ENCODE peak calls at places on chromosomes 12 and 14, in five cellular contexts. W is K562, B is Karpas-422, J is IMR-90, O is H9. T is an unnamed sample.

GRCh38 chr12:62530596-62530995 is 64.0 kb downstream of the MON2 start:
- DNase-seq in W (no peak), B (no peak), J (peak), O (no peak), T (no peak)

GRCh38 chr14:51310453-51311074 is 70.5 kb downstream of the TMX1 start:
- DNase-seq in W (no peak), B (no peak), J (peak), O (no peak), T (no peak)

GRCh38 chr14:69673099-69673498 is 61.7 kb downstream of the SUSD6 start:
- DNase-seq in W (no peak), B (peak), J (no peak), O (no peak), T (no peak)

GRCh38 chr14:37034410-37035285 is 137.8 kb downstream of the SLC25A21 start:
- DNase-seq in W (no peak), B (no peak), J (peak), O (no peak), T (no peak)

GRCh38 chr12:28025821-28026505 is 53.4 kb upstream of the PTHLH start:
- DNase-seq in W (no peak), B (no peak), J (no peak), O (no peak), T (no peak)

GRCh38 chr14:83757896-83758295 is 1772.0 kb upstream of the FLRT2 start:
- DNase-seq in W (no peak), B (no peak), J (peak), O (no peak), T (no peak)

GRCh38 chr12:110466791-110467190 is 1.3 kb downstream of the GPN3 start:
- DNase-seq in W (no peak), B (peak), J (no peak), O (no peak), T (no peak)

GRCh38 chr12:6974180-6974579 is 3.5 kb downstream of the EMG1 start:
- DNase-seq in W (no peak), B (peak), J (no peak), O (no peak), T (no peak)

GRCh38 chr12:57236224-57236924 is 6.9 kb downstream of the SHMT2 start:
- DNase-seq in W (no peak), B (peak), J (no peak), O (peak), T (no peak)

GRCh38 chr12:24730461-24730896 is 218.4 kb downstream of the BCAT1 start:
- DNase-seq in W (no peak), B (peak), J (no peak), O (no peak), T (no peak)

GRCh38 chr14:52349731-52350130 is 35.6 kb downstream of the PTGER2 start:
- DNase-seq in W (no peak), B (no peak), J (no peak), O (no peak), T (no peak)

GRCh38 chr14:61965030-61965745 is 203.0 kb downstream of the SNAPC1 start:
- DNase-seq in W (no peak), B (no peak), J (peak), O (no peak), T (peak)

GRCh38 chr12:575129-575502 is 88.1 kb downstream of the NINJ2 start:
- DNase-seq in W (no peak), B (no peak), J (no peak), O (no peak), T (no peak)

GRCh38 chr12:67592228-67593011 is 56.1 kb upstream of the DYRK2 start:
- DNase-seq in W (no peak), B (no peak), J (peak), O (no peak), T (peak)

GRCh38 chr14:55126089-55126488 is 3.0 kb upstream of the LGALS3 start:
- DNase-seq in W (no peak), B (no peak), J (no peak), O (no peak), T (no peak)

GRCh38 chr14:94088516-94088915 is 7.4 kb downstream of the IFI27L1 start:
- DNase-seq in W (no peak), B (no peak), J (peak), O (no peak), T (no peak)
- H3K4me2 ChIP-seq in W (no peak), B (no peak), J (peak), O (no peak), T (no peak)

DNA sequence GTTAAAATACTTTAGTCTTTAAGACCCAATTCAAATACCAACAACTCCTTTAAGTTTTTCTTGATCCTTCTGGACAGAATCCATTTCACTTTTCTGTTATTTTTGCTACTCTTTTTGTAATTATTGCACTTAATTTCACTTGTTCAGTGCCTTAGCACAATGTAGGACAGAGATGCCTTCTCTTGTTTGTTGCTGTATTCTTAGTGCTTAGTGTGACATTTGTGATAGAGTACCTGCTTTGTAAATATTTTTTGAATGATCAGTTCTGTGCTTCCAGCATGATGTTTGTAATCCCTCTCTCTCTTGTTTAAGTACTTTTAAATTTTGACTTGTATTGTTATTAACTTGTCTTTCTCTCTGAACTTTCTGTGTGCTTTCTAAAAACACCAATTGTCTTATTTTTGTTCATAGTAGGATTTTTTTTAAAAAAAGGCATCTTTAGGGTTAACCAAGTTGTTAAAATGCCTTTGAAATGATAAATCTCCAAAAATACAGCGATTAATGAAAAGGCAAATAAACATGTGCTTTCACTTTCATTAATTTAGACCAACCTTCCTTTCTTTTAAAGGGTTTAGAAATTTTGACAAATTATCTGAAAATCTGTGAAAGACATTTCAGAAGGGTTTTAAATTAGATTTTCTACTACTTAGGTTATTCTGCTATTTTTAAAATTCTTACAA is 11.9 kb downstream of the NAA30 start:
- DNase-seq in W (no peak), B (no peak), J (no peak), O (no peak), T (no peak)
- H3K4me2 ChIP-seq in W (no peak), B (no peak), J (peak), O (no peak), T (no peak)

DNA sequence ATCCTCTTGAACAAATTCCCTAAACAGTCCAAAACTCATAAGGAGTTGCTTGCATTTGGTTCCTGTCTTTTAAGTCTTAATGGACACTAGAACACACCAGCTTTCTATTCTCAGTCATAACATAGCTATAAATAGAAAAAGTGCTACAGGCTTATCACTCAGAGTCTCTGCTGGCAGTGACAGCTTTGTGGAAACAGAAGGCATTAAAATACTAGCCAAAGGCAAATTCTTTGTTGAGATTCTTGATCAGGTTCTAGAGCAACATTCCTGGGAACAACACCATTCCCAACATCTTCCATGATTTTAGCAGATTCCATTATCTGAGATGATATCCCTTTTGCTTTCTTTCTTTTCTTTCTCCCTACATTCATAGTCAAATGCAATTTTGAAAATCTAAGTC is 207.7 kb upstream of the PLEKHG7 start:
- DNase-seq in W (no peak), B (no peak), J (no peak), O (no peak), T (no peak)
- H3K4me2 ChIP-seq in W (no peak), B (no peak), J (no peak), O (no peak), T (no peak)

GRCh38 chr12:119594399-119594730 is 791 bp downstream of the TMEM233 start:
- DNase-seq in W (no peak), B (peak), J (no peak), O (peak), T (no peak)
- H3K4me2 ChIP-seq in W (no peak), B (no peak), J (no peak), O (peak), T (no peak)

GRCh38 chr12:108722463-108722862 is 8.9 kb downstream of the CORO1C start:
- DNase-seq in W (no peak), B (no peak), J (no peak), O (no peak), T (no peak)

GRCh38 chr12:108724054-108724889 is 7.0 kb downstream of the CORO1C start:
- DNase-seq in W (peak), B (peak), J (peak), O (peak), T (peak)

GRCh38 chr12:108721824-108722223 is 9.5 kb downstream of the CORO1C start:
- DNase-seq in W (peak), B (no peak), J (no peak), O (no peak), T (no peak)

GRCh38 chr12:108722992-108723766 is 8.1 kb downstream of the CORO1C start:
- DNase-seq in W (no peak), B (no peak), J (peak), O (no peak), T (peak)

DNA sequence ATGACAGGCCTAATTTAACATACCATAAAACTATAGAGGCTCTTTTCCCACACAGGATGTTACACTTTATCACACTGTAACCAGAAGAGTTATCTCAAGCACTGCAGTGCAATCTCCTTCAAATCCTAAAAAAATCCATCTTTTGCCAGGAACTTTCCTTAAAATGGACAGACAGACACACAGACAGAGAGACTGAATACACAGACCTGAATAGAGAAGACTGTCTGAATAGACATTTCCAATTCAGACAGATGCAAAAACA is 6.5 kb downstream of the CORO1C start:
- DNase-seq in W (no peak), B (no peak), J (no peak), O (no peak), T (no peak)
- H3K4me2 ChIP-seq in W (no peak), B (no peak), J (peak), O (no peak), T (peak)

DNA sequence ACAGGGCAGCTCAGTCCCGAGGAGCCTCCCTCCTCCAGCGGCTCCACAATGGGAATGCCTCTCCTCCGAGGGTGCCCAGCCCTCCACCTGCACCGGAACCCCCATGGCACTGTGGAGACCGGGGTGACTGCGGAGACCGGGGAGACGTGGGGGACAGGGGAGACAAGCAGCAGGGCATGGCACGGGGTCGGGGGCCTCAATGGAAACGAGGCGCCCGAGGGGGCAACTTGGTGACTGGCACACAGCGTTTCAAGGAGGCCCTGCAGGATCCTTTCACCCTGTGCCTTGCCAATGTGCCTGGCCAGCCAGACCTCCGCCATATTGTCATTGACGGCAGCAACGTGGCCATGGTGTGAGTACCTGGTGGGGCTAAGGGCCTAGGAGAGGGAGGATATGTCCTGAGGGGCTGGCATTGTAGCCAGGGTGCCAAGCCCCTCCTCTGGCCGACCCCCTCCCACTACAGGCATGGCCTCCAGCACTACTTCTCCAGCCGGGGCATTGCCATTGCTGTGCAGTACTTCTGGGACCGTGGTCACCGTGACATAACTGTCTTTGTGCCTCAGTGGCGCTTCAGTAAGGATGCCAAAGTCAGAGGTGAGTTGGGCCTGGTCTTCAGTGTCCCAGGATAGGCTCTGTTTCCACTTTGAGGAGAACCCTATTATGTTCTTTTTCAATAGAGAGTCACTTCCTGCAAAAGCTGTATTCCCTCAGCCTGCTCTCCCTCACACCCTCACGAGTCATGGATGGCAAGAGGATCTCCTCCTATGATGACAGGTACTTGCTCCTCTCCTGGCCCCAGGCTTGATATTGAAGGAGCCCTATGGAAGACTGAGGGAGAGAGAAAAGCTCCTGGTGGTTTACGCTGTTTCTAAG is 2.7 kb downstream of the KHNYN start:
- DNase-seq in W (no peak), B (no peak), J (peak), O (no peak), T (no peak)
- H3K4me2 ChIP-seq in W (no peak), B (peak), J (peak), O (no peak), T (peak)

DNA sequence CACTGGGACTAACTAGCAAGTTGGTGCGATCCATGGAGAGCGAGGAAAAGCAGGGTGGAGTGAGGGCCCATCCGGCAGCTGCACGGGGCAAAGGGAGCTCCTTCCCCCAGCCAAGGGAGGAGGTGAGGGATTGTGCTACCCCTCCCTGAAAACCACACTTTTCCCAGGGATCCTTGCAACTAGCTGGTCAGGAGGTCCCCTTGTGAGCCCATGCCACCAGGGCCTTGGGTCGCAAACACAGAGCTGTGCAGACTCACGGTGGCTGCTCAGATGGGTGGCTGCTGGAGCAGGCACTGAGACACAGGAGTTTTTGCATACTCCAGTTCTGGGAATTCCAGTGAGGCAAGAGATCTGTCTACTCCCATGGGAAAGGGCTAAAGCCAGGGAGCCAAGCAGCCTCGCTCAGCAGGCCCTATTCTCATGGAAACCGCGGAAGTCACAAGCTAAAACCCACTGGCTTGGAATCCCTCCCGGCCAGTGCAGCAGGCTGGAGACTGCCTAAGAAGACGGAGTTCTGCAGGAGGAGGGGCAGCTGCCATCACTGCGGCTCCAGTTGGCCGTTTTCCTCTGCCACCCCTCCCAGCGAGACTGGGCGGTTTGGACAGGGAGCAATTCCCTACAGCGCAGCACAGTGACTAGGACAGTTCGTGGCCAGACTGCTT is 10.9 kb upstream of the ZNF705A start:
- DNase-seq in W (no peak), B (peak), J (peak), O (peak), T (no peak)
- H3K4me2 ChIP-seq in W (no peak), B (no peak), J (peak), O (peak), T (no peak)

DNA sequence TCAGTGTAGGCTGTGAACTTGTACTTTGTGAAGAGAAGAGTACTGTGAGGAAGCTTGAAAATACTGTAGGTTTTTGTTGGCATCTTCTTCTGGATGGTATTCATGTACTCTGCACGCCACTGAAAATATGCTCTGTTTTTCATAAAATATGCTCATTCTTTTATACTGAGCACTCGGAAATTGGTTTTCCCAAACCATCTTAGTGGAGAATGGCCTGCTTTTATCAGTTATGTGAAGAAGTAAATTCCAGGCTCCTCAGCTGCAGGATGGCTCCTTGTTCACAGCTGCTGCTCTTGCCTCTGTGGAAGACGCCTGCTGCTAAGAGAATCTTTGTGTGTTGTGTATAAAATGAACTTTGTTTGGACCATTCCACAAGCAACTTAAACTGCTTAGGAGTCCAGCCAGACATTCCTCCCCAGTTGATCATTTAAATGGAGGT is 443.5 kb upstream of the RGS6 start:
- DNase-seq in W (no peak), B (no peak), J (peak), O (no peak), T (no peak)
- H3K4me2 ChIP-seq in W (no peak), B (no peak), J (peak), O (no peak), T (no peak)

GRCh38 chr12:76921891-76922664 is 43.3 kb upstream of the CSRP2 start:
- DNase-seq in W (no peak), B (no peak), J (no peak), O (no peak), T (no peak)

GRCh38 chr12:76920182-76921014 is 41.6 kb upstream of the CSRP2 start:
- DNase-seq in W (no peak), B (no peak), J (no peak), O (no peak), T (no peak)

GRCh38 chr12:76921072-76921471 is 42.3 kb upstream of the CSRP2 start:
- DNase-seq in W (no peak), B (no peak), J (no peak), O (no peak), T (no peak)

GRCh38 chr12:76922821-76923315 is 44.0 kb upstream of the CSRP2 start:
- DNase-seq in W (no peak), B (no peak), J (peak), O (no peak), T (no peak)

DNA sequence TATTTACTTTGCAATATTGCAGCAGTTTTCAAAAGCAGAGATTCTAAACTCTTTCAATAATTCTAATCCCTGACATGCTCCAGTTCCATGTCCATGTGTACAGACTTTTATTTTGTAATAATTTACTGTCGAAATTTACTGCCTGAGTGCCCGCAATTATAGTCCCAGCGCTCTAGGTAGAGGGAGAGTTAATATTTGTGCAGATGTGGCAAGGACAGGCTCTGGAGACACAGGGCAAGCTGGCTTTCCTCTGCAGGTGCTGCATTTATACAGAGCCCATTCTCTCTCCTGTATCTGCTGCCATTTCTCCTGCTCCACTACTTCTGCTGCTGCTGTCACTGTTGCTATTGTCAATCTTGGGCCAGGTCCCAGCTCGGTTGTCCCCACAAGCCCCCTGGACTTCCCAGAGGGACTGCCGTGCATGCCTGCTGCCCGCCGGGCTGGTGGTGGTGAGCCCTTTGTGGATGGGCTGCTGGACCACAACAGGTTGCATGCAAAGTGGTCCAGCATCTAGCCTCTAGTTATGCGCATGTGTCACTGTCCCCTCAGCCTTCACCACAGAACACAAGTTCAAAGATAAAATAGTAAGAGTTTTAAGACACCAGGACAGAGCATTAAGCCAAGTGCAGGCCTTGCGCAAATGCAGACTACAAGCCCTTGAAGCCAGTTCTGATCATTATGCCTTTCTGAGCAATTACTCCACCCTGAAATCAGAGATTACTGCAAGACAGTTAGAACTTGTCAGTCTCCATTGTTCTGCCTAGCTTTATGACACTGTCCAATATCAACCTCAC is 40.8 kb upstream of the CSRP2 start:
- DNase-seq in W (no peak), B (no peak), J (no peak), O (no peak), T (no peak)
- H3K4me2 ChIP-seq in W (no peak), B (no peak), J (no peak), O (no peak), T (no peak)

GRCh38 chr14:63512861-63513260 is 30.3 kb downstream of the PPP2R5E start:
- DNase-seq in W (no peak), B (no peak), J (peak), O (no peak), T (no peak)
- H3K4me2 ChIP-seq in W (no peak), B (no peak), J (no peak), O (no peak), T (no peak)